ENCODE peak calls at places on chromosomes 11 and 22, in four cellular contexts. B is iris pigment epithelial cell, E is AG10803, I is HuH-7. F is an unnamed sample.

GRCh38 chr11:95364324-95365295 is 133.6 kb upstream of the SESN3 start:
- DNase-seq in E (no peak), B (peak; percentile 23), I (peak; percentile 27), F (no peak)

GRCh38 chr11:43503417-43503816 is 144.7 kb downstream of the TTC17 start:
- DNase-seq in E (no peak), I (no peak), B (peak; percentile 22), F (no peak)

GRCh38 chr11:105177658-105178057 is 38.1 kb upstream of the CARD18 start:
- DNase-seq in I (no peak), B (peak; percentile 93), E (peak; percentile 91), F (no peak)

GRCh38 chr22:37659897-37660708 is 1.6 kb downstream of the PDXP start:
- DNase-seq in I (no peak), E (no peak), B (no peak), F (no peak)

GRCh38 chr22:44205713-44206645 is 25.3 kb downstream of the PARVG start:
- DNase-seq in B (no peak), E (no peak), I (no peak), F (no peak)

GRCh38 chr11:63763506-63764200 is 4.9 kb downstream of the ZFTA start:
- DNase-seq in B (no peak), E (no peak), I (no peak), F (no peak)

GRCh38 chr11:19869466-19869865 is 156.8 kb downstream of the NAV2 start:
- DNase-seq in E (no peak), B (no peak), I (no peak), F (no peak)

GRCh38 chr11:58771458-58771855 is 39.7 kb upstream of the GLYAT start:
- DNase-seq in B (no peak), I (no peak), E (no peak), F (no peak)

GRCh38 chr22:46408568-46409506 is 73.3 kb downstream of the TRMU start:
- DNase-seq in E (no peak), B (no peak), I (no peak), F (no peak)

GRCh38 chr11:108592591-108593213 is 866 bp downstream of the EXPH5 start:
- DNase-seq in E (no peak), B (no peak), I (no peak), F (peak; percentile 14)

GRCh38 chr22:46060292-46061123 is 83.5 kb upstream of the WNT7B start:
- DNase-seq in E (no peak), I (no peak), B (no peak), F (no peak)

GRCh38 chr11:65445101-65445603 is 22.6 kb downstream of the NEAT1 start:
- DNase-seq in I (no peak), E (peak; percentile 34), B (peak; percentile 48), F (no peak)

GRCh38 chr11:67584205-67584880 is 731 bp downstream of the GSTP1 start:
- DNase-seq in B (peak; percentile 73), E (peak; percentile 66), I (no peak), F (no peak)

GRCh38 chr11:111414267-111414931 is 35.3 kb upstream of the POU2AF1 start:
- DNase-seq in B (peak; percentile 7), I (no peak), E (no peak), F (no peak)

GRCh38 chr22:31753005-31753633 is 700 bp upstream of the DEPDC5 start:
- DNase-seq in E (no peak), B (no peak), I (peak; percentile 85), F (no peak)

GRCh38 chr11:2885017-2885675 is 429 bp downstream of the CDKN1C start:
- DNase-seq in B (peak; percentile 58), E (peak; percentile 49), I (peak; percentile 83), F (peak; percentile 29)

GRCh38 chr11:45085657-45086501 is 60.6 kb upstream of the PRDM11 start:
- DNase-seq in E (no peak), B (no peak), I (no peak), F (no peak)

GRCh38 chr11:36264601-36265344 is 24.5 kb downstream of the COMMD9 start:
- DNase-seq in B (no peak), I (no peak), E (no peak), F (no peak)

GRCh38 chr22:46068908-46069481 is 81.3 kb upstream of the PPARA start:
- DNase-seq in E (peak; percentile 97), I (no peak), B (peak; percentile 47), F (no peak)

GRCh38 chr22:45511847-45512261 is 9.2 kb downstream of the FBLN1 start:
- DNase-seq in I (no peak), B (peak; percentile 96), E (peak; percentile 91), F (no peak)

GRCh38 chr11:47593934-47594855 is at the start of gene C1QTNF4:
- DNase-seq in E (no peak), B (no peak), I (no peak), F (no peak)

GRCh38 chr11:57742087-57742452 is 779 bp downstream of the SELENOH start:
- DNase-seq in I (no peak), E (no peak), B (no peak), F (no peak)

GRCh38 chr11:47980907-47981621 is 705 bp downstream of the PTPRJ start:
- DNase-seq in B (no peak), E (peak; percentile 53), I (peak; percentile 56), F (no peak)

GRCh38 chr11:110362916-110363574 is 66.6 kb upstream of the RDX start:
- DNase-seq in E (no peak), I (no peak), B (no peak), F (no peak)

GRCh38 chr22:39215070-39215396 is 29.7 kb downstream of the PDGFB start:
- DNase-seq in I (no peak), E (no peak), B (no peak), F (no peak)

GRCh38 chr11:2796091-2796490 is 89.5 kb downstream of the CDKN1C start:
- DNase-seq in I (no peak), E (no peak), B (no peak), F (no peak)

GRCh38 chr22:43085658-43086606 is 3.3 kb downstream of the TTLL1 start:
- DNase-seq in E (no peak), I (no peak), B (no peak), F (peak; percentile 47)

GRCh38 chr22:25014896-25015755 is 62.6 kb downstream of the KIAA1671 start:
- DNase-seq in E (no peak), B (no peak), I (no peak), F (no peak)

GRCh38 chr11:132595711-132596111 is 936.6 kb downstream of the OPCML start:
- DNase-seq in E (no peak), B (no peak), I (no peak), F (no peak)

GRCh38 chr11:79312591-79313267 is 128.1 kb downstream of the TENM4 start:
- DNase-seq in B (peak; percentile 30), I (no peak), E (peak; percentile 11), F (no peak)

GRCh38 chr22:29055192-29055830 is 6.3 kb downstream of the C22orf31 start:
- DNase-seq in B (no peak), E (no peak), I (no peak), F (no peak)

GRCh38 chr11:29161216-29161615 is 855.6 kb downstream of the KCNA4 start:
- DNase-seq in I (no peak), E (no peak), B (peak; percentile 57), F (no peak)

GRCh38 chr22:19723990-19724827 is 870 bp downstream of the GP1BB start:
- DNase-seq in E (no peak), B (no peak), I (peak; percentile 89), F (no peak)

GRCh38 chr11:130124096-130124495 is 35.5 kb upstream of the ST14 start:
- DNase-seq in I (no peak), B (peak; percentile 96), E (peak; percentile 94), F (no peak)

GRCh38 chr11:116376547-116376946 is 396.2 kb downstream of the BUD13 start:
- DNase-seq in B (no peak), E (no peak), I (no peak), F (no peak)

GRCh38 chr11:85826096-85826855 is 15.3 kb upstream of the SYTL2 start:
- DNase-seq in B (peak; percentile 38), I (peak; percentile 25), E (peak; percentile 56), F (no peak)

GRCh38 chr11:23112987-23113886 is 253.0 kb upstream of the CCDC179 start:
- DNase-seq in B (peak; percentile 56), E (peak; percentile 33), I (peak; percentile 28), F (no peak)

GRCh38 chr11:32435511-32435946 is at the start of gene WT1:
- DNase-seq in B (no peak), E (no peak), I (no peak), F (no peak)